ENCODE peak calls at places on chromosomes 12 and 14, in six cellular contexts. One of them, this sample, is unnamed.

GRCh38 chr14:94101748-94102147 is 8.8 kb upstream of the IFI27 start:
- DNase-seq in mesenchymal stem cell: no peak
- DNase-seq in A549: no peak
- DNase-seq in SK-N-SH: no peak
- DNase-seq in PC-3: no peak
- DNase-seq in GM23248: peak
- DNase-seq in this sample: no peak

GRCh38 chr14:57870686-57871457 is 5.0 kb upstream of the SLC35F4 start:
- DNase-seq in mesenchymal stem cell: no peak
- DNase-seq in A549: no peak
- DNase-seq in SK-N-SH: no peak
- DNase-seq in PC-3: no peak
- DNase-seq in GM23248: no peak
- DNase-seq in this sample: no peak

GRCh38 chr12:74889563-74890236 is 319.9 kb downstream of the KCNC2 start:
- DNase-seq in mesenchymal stem cell: peak
- DNase-seq in A549: peak
- DNase-seq in SK-N-SH: no peak
- DNase-seq in PC-3: peak
- DNase-seq in GM23248: peak
- DNase-seq in this sample: peak

GRCh38 chr14:61812347-61813100 is 50.3 kb downstream of the SNAPC1 start:
- DNase-seq in mesenchymal stem cell: peak
- DNase-seq in A549: no peak
- DNase-seq in SK-N-SH: peak
- DNase-seq in PC-3: no peak
- DNase-seq in GM23248: peak
- DNase-seq in this sample: peak

GRCh38 chr14:92540472-92541048 is 27.0 kb downstream of the RIN3 start:
- DNase-seq in mesenchymal stem cell: peak
- DNase-seq in A549: peak
- DNase-seq in SK-N-SH: peak
- DNase-seq in PC-3: peak
- DNase-seq in GM23248: peak
- DNase-seq in this sample: peak

GRCh38 chr14:106691601-106692291 is 1165.4 kb downstream of the TMEM121 start:
- DNase-seq in mesenchymal stem cell: no peak
- DNase-seq in A549: no peak
- DNase-seq in SK-N-SH: peak
- DNase-seq in PC-3: no peak
- DNase-seq in GM23248: peak
- DNase-seq in this sample: peak

GRCh38 chr12:64716839-64717455 is 42.3 kb downstream of the GNS start:
- DNase-seq in mesenchymal stem cell: no peak
- DNase-seq in A549: no peak
- DNase-seq in SK-N-SH: no peak
- DNase-seq in PC-3: no peak
- DNase-seq in GM23248: no peak
- DNase-seq in this sample: no peak

GRCh38 chr12:57902371-57903042 is 38.9 kb upstream of the ATP23 start:
- DNase-seq in mesenchymal stem cell: peak
- DNase-seq in A549: no peak
- DNase-seq in SK-N-SH: no peak
- DNase-seq in PC-3: no peak
- DNase-seq in GM23248: no peak
- DNase-seq in this sample: no peak

GRCh38 chr14:38150075-38150474 is 57.6 kb upstream of the SSTR1 start:
- DNase-seq in mesenchymal stem cell: no peak
- DNase-seq in A549: no peak
- DNase-seq in SK-N-SH: no peak
- DNase-seq in PC-3: no peak
- DNase-seq in GM23248: peak
- DNase-seq in this sample: no peak

GRCh38 chr12:106871477-106871876 is 84.2 kb upstream of the TMEM263 start:
- DNase-seq in mesenchymal stem cell: peak
- DNase-seq in A549: peak
- DNase-seq in SK-N-SH: no peak
- DNase-seq in PC-3: peak
- DNase-seq in GM23248: peak
- DNase-seq in this sample: no peak

GRCh38 chr14:61498303-61498702 is 176.9 kb downstream of the PRKCH start:
- DNase-seq in mesenchymal stem cell: no peak
- DNase-seq in A549: no peak
- DNase-seq in SK-N-SH: no peak
- DNase-seq in PC-3: no peak
- DNase-seq in GM23248: no peak
- DNase-seq in this sample: no peak

GRCh38 chr14:94562941-94563883 is 2.0 kb downstream of the SERPINA4 start:
- DNase-seq in mesenchymal stem cell: no peak
- DNase-seq in A549: no peak
- DNase-seq in SK-N-SH: no peak
- DNase-seq in PC-3: no peak
- DNase-seq in GM23248: no peak
- DNase-seq in this sample: no peak

GRCh38 chr14:93532550-93532949 is 101.8 kb downstream of the UNC79 start:
- DNase-seq in mesenchymal stem cell: no peak
- DNase-seq in A549: no peak
- DNase-seq in SK-N-SH: no peak
- DNase-seq in PC-3: no peak
- DNase-seq in GM23248: no peak
- DNase-seq in this sample: no peak

GRCh38 chr14:28264306-28264705 is 502.3 kb upstream of the FOXG1 start:
- DNase-seq in mesenchymal stem cell: no peak
- DNase-seq in A549: no peak
- DNase-seq in SK-N-SH: no peak
- DNase-seq in PC-3: no peak
- DNase-seq in GM23248: no peak
- DNase-seq in this sample: no peak

GRCh38 chr14:89294060-89294459 is 123.0 kb downstream of the FOXN3 start:
- DNase-seq in mesenchymal stem cell: no peak
- DNase-seq in A549: no peak
- DNase-seq in SK-N-SH: no peak
- DNase-seq in PC-3: no peak
- DNase-seq in GM23248: no peak
- DNase-seq in this sample: no peak

GRCh38 chr14:39233680-39234326 is at the start of gene MIA2:
- DNase-seq in mesenchymal stem cell: no peak
- DNase-seq in A549: peak
- DNase-seq in SK-N-SH: no peak
- DNase-seq in PC-3: no peak
- DNase-seq in GM23248: no peak
- DNase-seq in this sample: no peak

GRCh38 chr14:39230416-39230815 is 3.3 kb upstream of the MIA2 start:
- DNase-seq in mesenchymal stem cell: peak
- DNase-seq in A549: no peak
- DNase-seq in SK-N-SH: no peak
- DNase-seq in PC-3: no peak
- DNase-seq in GM23248: peak
- DNase-seq in this sample: no peak

GRCh38 chr14:39229601-39230110 is 4.1 kb upstream of the MIA2 start:
- DNase-seq in mesenchymal stem cell: no peak
- DNase-seq in A549: no peak
- DNase-seq in SK-N-SH: no peak
- DNase-seq in PC-3: no peak
- DNase-seq in GM23248: no peak
- DNase-seq in this sample: no peak

GRCh38 chr14:39229222-39229543 is 4.5 kb upstream of the MIA2 start:
- DNase-seq in mesenchymal stem cell: no peak
- DNase-seq in A549: no peak
- DNase-seq in SK-N-SH: no peak
- DNase-seq in PC-3: no peak
- DNase-seq in GM23248: peak
- DNase-seq in this sample: no peak

DNA sequence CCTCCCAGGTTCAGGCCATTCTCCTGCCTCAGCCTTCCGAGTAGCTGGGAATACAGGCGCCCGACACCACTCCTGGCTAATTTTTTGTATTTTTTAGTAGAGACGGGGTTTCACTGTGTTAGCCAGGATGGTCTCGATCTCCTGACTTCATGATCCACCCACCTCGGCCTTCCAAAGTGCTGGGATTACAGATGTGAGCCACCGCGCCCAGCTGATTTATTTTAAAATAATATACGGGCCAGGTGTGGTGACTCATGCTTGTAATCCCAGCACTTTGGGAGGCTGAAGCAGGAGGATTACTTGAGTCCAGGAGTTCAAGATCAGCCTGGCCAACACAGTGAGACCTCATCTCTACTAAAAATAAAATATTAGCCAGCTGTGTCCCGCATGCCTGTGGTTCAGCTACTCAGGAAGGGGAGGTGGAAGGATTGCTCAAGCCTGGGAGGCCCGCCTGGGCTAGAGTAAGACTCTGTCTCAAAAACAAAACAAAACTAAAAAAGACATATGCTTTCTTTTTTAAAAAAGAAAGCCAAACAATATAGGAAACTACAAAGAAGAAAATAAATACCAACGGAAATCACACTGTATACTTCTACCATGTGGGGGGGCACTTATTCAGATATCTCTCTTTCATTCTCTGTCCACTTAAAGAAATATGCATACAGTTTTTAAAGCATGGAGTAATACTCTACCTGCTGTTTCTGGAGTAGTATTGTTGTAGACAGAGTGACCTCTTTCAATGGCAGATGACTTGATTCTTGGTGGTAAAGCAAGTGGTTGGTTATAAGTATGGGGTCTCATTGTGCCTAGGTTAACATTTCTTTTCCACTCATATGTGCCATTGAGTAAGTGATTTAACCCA is 930 bp upstream of the MIA2 start:
- DNase-seq in mesenchymal stem cell: peak
- DNase-seq in A549: no peak
- DNase-seq in SK-N-SH: no peak
- DNase-seq in PC-3: no peak
- DNase-seq in GM23248: peak
- DNase-seq in this sample: peak
- H3K4me2 ChIP-seq in mesenchymal stem cell: no peak
- H3K4me2 ChIP-seq in A549: peak
- H3K4me2 ChIP-seq in SK-N-SH: no peak
- H3K4me2 ChIP-seq in PC-3: no peak
- H3K4me2 ChIP-seq in GM23248: peak
- H3K4me2 ChIP-seq in this sample: peak

DNA sequence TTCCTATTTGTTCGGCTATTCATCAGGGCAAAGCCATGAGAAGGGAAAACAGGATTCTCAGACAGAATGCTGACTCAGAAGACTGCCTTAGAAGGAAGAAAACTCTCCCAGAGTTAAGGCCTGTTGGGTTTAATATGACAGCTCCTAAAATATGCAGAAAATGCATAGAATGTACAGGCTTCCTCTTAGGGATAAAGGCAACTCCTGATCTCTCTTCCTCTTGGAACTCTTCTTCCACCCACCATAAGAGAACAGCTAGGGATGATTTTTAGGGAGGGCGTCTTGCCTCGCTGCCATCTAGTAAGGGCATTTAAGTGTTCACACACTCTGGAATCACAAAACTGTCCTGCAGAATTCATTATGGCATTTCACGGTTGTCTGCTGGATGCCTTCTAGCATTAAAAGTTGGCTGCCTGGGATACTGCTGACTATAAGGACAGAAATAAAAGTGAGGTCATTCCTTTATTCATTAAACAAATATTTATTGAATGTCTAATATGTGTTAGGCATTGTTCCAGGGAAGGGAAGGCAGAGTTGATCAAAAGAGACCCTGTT is 73.7 kb downstream of the DCAF5 start:
- DNase-seq in mesenchymal stem cell: peak
- DNase-seq in A549: peak
- DNase-seq in SK-N-SH: no peak
- DNase-seq in PC-3: peak
- DNase-seq in GM23248: peak
- DNase-seq in this sample: peak
- H3K4me3 ChIP-seq in mesenchymal stem cell: no peak
- H3K4me3 ChIP-seq in A549: no peak
- H3K4me3 ChIP-seq in SK-N-SH: no peak
- H3K4me3 ChIP-seq in PC-3: peak
- H3K4me3 ChIP-seq in GM23248: peak
- H3K4me3 ChIP-seq in this sample: no peak

GRCh38 chr12:53929527-53929926 is 9.1 kb upstream of the HOXC13 start:
- DNase-seq in mesenchymal stem cell: no peak
- DNase-seq in A549: no peak
- DNase-seq in SK-N-SH: no peak
- DNase-seq in PC-3: no peak
- DNase-seq in GM23248: no peak
- DNase-seq in this sample: no peak

GRCh38 chr12:53935562-53936341 is 2.9 kb upstream of the HOXC13 start:
- DNase-seq in mesenchymal stem cell: no peak
- DNase-seq in A549: no peak
- DNase-seq in SK-N-SH: no peak
- DNase-seq in PC-3: no peak
- DNase-seq in GM23248: no peak
- DNase-seq in this sample: no peak

GRCh38 chr12:53930591-53931255 is 7.9 kb upstream of the HOXC13 start:
- DNase-seq in mesenchymal stem cell: no peak
- DNase-seq in A549: no peak
- DNase-seq in SK-N-SH: no peak
- DNase-seq in PC-3: no peak
- DNase-seq in GM23248: no peak
- DNase-seq in this sample: no peak

GRCh38 chr12:53932915-53933314 is 5.7 kb upstream of the HOXC13 start:
- DNase-seq in mesenchymal stem cell: no peak
- DNase-seq in A549: no peak
- DNase-seq in SK-N-SH: no peak
- DNase-seq in PC-3: no peak
- DNase-seq in GM23248: no peak
- DNase-seq in this sample: no peak

GRCh38 chr12:53931844-53932581 is 6.6 kb upstream of the HOXC13 start:
- DNase-seq in mesenchymal stem cell: no peak
- DNase-seq in A549: no peak
- DNase-seq in SK-N-SH: no peak
- DNase-seq in PC-3: no peak
- DNase-seq in GM23248: no peak
- DNase-seq in this sample: no peak
- H3K27ac ChIP-seq in mesenchymal stem cell: no peak
- H3K27ac ChIP-seq in A549: no peak
- H3K27ac ChIP-seq in SK-N-SH: no peak
- H3K27ac ChIP-seq in PC-3: no peak
- H3K27ac ChIP-seq in GM23248: no peak
- H3K27ac ChIP-seq in this sample: no peak

DNA sequence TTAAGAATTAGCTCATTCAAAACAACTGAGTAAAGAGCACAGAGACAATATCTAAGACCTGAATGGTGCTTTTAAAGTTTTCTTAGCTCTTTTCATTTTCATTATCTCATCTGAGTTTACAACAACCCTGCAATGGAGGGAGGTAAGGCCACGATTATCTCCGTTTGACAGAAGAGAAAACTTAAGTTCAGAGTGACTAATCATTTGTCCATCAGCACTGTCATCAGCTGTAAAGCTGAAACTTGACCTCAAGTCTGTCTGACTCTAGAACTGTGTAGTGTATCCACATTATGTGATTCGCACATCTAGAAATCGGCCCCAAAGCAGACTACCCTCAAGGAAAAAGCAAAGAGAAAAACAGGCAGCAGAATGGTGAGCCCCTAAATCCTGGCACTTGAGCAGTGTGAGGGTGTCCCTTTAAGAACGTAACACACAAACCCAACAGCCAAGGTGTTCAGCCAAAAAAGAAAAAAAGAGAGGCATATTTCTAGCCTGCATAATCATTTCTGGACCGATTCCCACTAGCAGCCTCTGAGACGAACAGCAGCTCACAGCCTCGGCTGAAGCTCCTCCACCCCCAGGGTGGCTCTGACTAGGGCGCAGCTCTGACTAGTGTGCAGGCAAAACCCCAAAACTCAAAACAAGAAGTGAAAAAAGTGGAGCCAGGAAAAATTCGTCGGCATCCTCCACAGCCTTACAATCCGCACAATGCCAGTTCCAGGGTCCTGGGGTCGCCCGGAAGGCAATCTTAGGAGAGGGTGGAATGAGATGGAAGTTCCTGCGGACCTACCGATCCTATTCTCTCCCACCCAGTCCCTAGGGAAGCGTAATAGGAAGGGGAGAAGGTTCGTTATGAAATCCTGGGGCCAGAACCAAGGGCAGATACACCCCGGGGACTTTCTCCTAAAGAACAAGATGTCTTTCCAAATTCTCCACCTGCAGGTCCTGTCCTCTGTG is 1.5 kb downstream of the STXBP6 start:
- DNase-seq in mesenchymal stem cell: no peak
- DNase-seq in A549: no peak
- DNase-seq in SK-N-SH: no peak
- DNase-seq in PC-3: peak
- DNase-seq in GM23248: peak
- DNase-seq in this sample: peak
- H3K4me2 ChIP-seq in mesenchymal stem cell: no peak
- H3K4me2 ChIP-seq in A549: no peak
- H3K4me2 ChIP-seq in SK-N-SH: no peak
- H3K4me2 ChIP-seq in PC-3: no peak
- H3K4me2 ChIP-seq in GM23248: peak
- H3K4me2 ChIP-seq in this sample: peak